ENCODE peak calls at places on chromosomes 12 and 14, in five cellular contexts. P is GM12878, M is omental fat pad, X is GM12865, C is nephron progenitor cell. U is an unnamed sample.

GRCh38 chr12:100842156-100842555 is 47.6 kb downstream of the ANO4 start:
- DNase-seq in P (no peak), M (no peak), X (no peak), C (no peak), U (no peak)

GRCh38 chr12:104420868-104421267 is 35.9 kb upstream of the CHST11 start:
- DNase-seq in P (no peak), M (no peak), X (peak), C (no peak), U (no peak)

GRCh38 chr14:80658733-80659132 is 282.8 kb downstream of the CEP128 start:
- DNase-seq in P (no peak), M (no peak), X (no peak), C (no peak), U (no peak)

GRCh38 chr12:113468365-113469223 is 3.1 kb downstream of the LHX5 start:
- DNase-seq in P (no peak), M (no peak), X (no peak), C (no peak), U (no peak)

GRCh38 chr12:124906606-124907261 is 7.7 kb downstream of the UBC start:
- DNase-seq in P (peak), M (peak), X (peak), C (peak), U (peak)

GRCh38 chr12:5796171-5797091 is 148.6 kb downstream of the ANO2 start:
- DNase-seq in P (no peak), M (no peak), X (peak), C (peak), U (peak)

GRCh38 chr12:2644678-2645405 is 149.9 kb upstream of the FKBP4 start:
- DNase-seq in P (no peak), M (no peak), X (no peak), C (no peak), U (no peak)

GRCh38 chr14:40371011-40371410 is 938.8 kb upstream of the FBXO33 start:
- DNase-seq in P (no peak), M (no peak), X (no peak), C (no peak), U (no peak)

GRCh38 chr14:28308727-28309126 is 457.9 kb upstream of the FOXG1 start:
- DNase-seq in P (no peak), M (no peak), X (no peak), C (no peak), U (no peak)

GRCh38 chr12:102172436-102172835 is 25.2 kb downstream of the PMCH start:
- DNase-seq in P (no peak), M (no peak), X (no peak), C (no peak), U (no peak)

GRCh38 chr12:12441891-12442461 is 85.1 kb downstream of the BORCS5 start:
- DNase-seq in P (no peak), M (no peak), X (no peak), C (no peak), U (no peak)

GRCh38 chr12:7581046-7581445 is 77.5 kb upstream of the CD163 start:
- DNase-seq in P (no peak), M (no peak), X (no peak), C (no peak), U (no peak)

GRCh38 chr12:119247720-119248043 is 69.0 kb downstream of the HSPB8 start:
- DNase-seq in P (no peak), M (no peak), X (no peak), C (no peak), U (no peak)

GRCh38 chr12:107127482-107128185 is 34.3 kb upstream of the CRY1 start:
- DNase-seq in P (no peak), M (no peak), X (no peak), C (no peak), U (no peak)

GRCh38 chr14:68109132-68109531 is 289.6 kb downstream of the RAD51B start:
- DNase-seq in P (no peak), M (no peak), X (no peak), C (no peak), U (no peak)

GRCh38 chr12:6084969-6085450 is 39.5 kb downstream of the VWF start:
- DNase-seq in P (no peak), M (no peak), X (no peak), C (no peak), U (no peak)

GRCh38 chr14:59281613-59282012 is 93.1 kb downstream of the DAAM1 start:
- DNase-seq in P (no peak), M (no peak), X (no peak), C (no peak), U (no peak)

GRCh38 chr14:73467800-73468199 is 9.5 kb upstream of the NUMB start:
- DNase-seq in P (no peak), M (no peak), X (peak), C (no peak), U (no peak)

GRCh38 chr12:94990222-94990621 is 13.3 kb downstream of the NDUFA12 start:
- DNase-seq in P (peak), M (no peak), X (peak), C (no peak), U (no peak)

GRCh38 chr14:51367600-51367931 is 127.5 kb downstream of the TMX1 start:
- DNase-seq in P (no peak), M (no peak), X (no peak), C (no peak), U (no peak)

GRCh38 chr12:48999371-49000131 is at the start of gene DDN:
- DNase-seq in P (no peak), M (no peak), X (peak), C (peak), U (no peak)

GRCh38 chr12:26135010-26135420 is 10.2 kb upstream of the BHLHE41 start:
- DNase-seq in P (no peak), M (no peak), X (no peak), C (no peak), U (no peak)

GRCh38 chr12:52032797-52033505 is 18.3 kb upstream of the NR4A1 start:
- DNase-seq in P (peak), M (peak), X (peak), C (peak), U (peak)
- TF ChIP-seq CTCF in P (no peak), M (no peak), X (no peak), C (no peak), U (no peak)

GRCh38 chr14:95054346-95055280 is 102.7 kb downstream of the DICER1 start:
- DNase-seq in P (no peak), M (no peak), X (no peak), C (no peak), U (no peak)

GRCh38 chr14:95057851-95058250 is 99.5 kb downstream of the DICER1 start:
- DNase-seq in P (no peak), M (no peak), X (no peak), C (no peak), U (no peak)

GRCh38 chr14:95057147-95057546 is 100.2 kb downstream of the DICER1 start:
- DNase-seq in P (no peak), M (no peak), X (no peak), C (no peak), U (no peak)

GRCh38 chr14:95056476-95056875 is 100.9 kb downstream of the DICER1 start:
- DNase-seq in P (no peak), M (no peak), X (no peak), C (no peak), U (no peak)

GRCh38 chr14:95055318-95055717 is 102.0 kb downstream of the DICER1 start:
- DNase-seq in P (no peak), M (no peak), X (no peak), C (no peak), U (no peak)
- TF ChIP-seq CTCF in P (no peak), M (no peak), X (no peak), C (no peak), U (no peak)

GRCh38 chr12:72141381-72141780 is 130.8 kb upstream of the TRHDE start:
- DNase-seq in P (peak), M (no peak), X (peak), C (no peak), U (no peak)
- TF ChIP-seq CTCF in P (peak), M (no peak), X (peak), C (peak), U (peak)

GRCh38 chr12:120496353-120497340 is 734 bp downstream of the DYNLL1 start:
- DNase-seq in P (no peak), M (peak), X (peak), C (peak), U (peak)
- TF ChIP-seq CTCF in P (peak), M (no peak), X (peak), C (no peak), U (no peak)

DNA sequence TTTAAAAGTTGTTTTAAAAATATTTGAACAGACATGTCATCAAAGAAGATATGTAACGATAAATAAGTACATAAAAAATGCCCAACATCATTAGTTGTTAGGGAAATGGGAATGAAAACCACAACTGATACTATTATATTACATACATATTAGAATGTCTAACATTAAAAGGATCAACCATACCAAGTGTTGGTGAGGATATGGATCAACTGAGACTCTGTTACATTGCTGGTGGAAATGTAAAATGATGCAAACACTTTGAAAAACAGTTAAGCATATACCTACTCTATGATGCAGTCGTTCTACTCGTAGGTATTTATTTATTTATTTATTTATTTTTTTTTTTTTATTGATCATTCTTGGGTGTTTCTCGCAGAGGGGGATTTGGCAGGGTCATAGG is 149.7 kb downstream of the BRMS1L start:
- DNase-seq in P (no peak), M (no peak), X (no peak), C (no peak), U (no peak)
- TF ChIP-seq CTCF in P (no peak), M (no peak), X (no peak), C (no peak), U (no peak)

GRCh38 chr12:114711689-114712152 is 27.7 kb upstream of the TBX3 start:
- DNase-seq in P (no peak), M (no peak), X (no peak), C (no peak), U (no peak)
- TF ChIP-seq CTCF in P (no peak), M (no peak), X (no peak), C (no peak), U (no peak)

GRCh38 chr14:96662116-96662901 is 134.9 kb upstream of the VRK1 start:
- DNase-seq in P (no peak), M (no peak), X (no peak), C (no peak), U (no peak)

GRCh38 chr14:96663491-96664067 is 133.6 kb upstream of the VRK1 start:
- DNase-seq in P (no peak), M (no peak), X (no peak), C (no peak), U (no peak)

GRCh38 chr14:96670391-96670790 is 126.8 kb upstream of the VRK1 start:
- DNase-seq in P (no peak), M (no peak), X (no peak), C (no peak), U (no peak)

GRCh38 chr14:96663076-96663475 is 134.1 kb upstream of the VRK1 start:
- DNase-seq in P (no peak), M (no peak), X (no peak), C (no peak), U (no peak)

DNA sequence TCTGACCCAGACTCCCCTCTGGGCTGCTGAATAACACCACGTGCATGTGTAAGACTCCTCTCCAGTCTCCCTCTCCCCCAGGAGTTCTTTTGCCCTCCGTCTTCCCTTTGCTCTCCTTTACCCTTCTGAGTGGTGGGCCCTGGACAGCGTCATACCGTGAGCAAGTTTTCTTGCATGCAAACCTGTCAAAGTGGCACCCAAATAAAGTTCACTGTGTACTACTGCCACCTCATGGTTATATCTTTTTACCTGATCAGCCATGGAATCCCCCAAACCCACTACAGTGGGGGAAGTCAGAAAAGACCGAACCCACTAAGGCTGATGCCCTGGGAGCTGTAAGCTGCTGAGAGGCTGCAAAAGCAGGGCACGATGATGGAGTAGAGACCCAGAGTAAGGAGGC is 131.1 kb upstream of the VRK1 start:
- DNase-seq in P (no peak), M (no peak), X (no peak), C (no peak), U (no peak)
- TF ChIP-seq CTCF in P (peak), M (no peak), X (no peak), C (no peak), U (no peak)

DNA sequence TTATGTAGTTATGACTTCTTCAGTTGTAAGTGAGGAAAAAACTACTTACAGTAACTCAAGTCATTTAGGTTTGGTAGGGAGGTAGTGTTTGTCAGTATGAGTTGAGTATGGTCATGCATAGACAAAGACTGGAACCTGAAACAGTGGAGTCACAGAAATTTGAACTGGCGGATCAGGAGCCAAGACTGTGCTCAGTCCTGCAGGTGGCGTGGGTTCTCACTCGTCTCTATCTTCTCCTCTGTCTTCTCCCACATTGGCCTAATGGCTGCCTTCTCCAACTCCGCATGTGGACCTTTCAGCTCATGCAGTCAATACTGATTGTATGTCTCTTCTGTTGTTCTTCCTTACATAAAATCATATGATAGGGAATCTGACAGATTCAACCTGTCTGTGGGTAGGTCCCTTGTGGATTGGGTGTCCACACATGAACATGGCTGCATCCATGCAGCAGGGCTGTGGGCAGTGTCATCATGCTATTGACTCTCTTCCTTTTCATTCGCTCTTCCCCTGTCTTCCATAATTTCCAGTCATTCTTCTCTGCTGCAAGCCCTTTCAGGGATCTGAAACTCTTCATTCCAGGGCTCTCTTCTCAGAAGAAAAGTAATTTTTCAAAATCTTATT is 78.8 kb upstream of the NEDD1 start:
- DNase-seq in P (no peak), M (no peak), X (no peak), C (no peak), U (no peak)
- TF ChIP-seq CTCF in P (no peak), M (no peak), X (no peak), C (no peak), U (no peak)

GRCh38 chr14:75884198-75884611 is 97.6 kb downstream of the TGFB3 start:
- DNase-seq in P (no peak), M (no peak), X (no peak), C (no peak), U (no peak)
- TF ChIP-seq CTCF in P (no peak), M (no peak), X (peak), C (no peak), U (peak)

GRCh38 chr12:122050706-122051105 is 27.9 kb upstream of the MLXIP start:
- DNase-seq in P (no peak), M (no peak), X (no peak), C (no peak), U (no peak)

GRCh38 chr12:122051231-122051876 is 27.2 kb upstream of the MLXIP start:
- DNase-seq in P (no peak), M (no peak), X (no peak), C (no peak), U (no peak)

GRCh38 chr12:122048156-122048555 is 26.5 kb downstream of the BCL7A start:
- DNase-seq in P (no peak), M (no peak), X (no peak), C (no peak), U (no peak)

GRCh38 chr12:122052285-122052684 is 26.3 kb upstream of the MLXIP start:
- DNase-seq in P (no peak), M (no peak), X (no peak), C (no peak), U (no peak)

GRCh38 chr12:122049827-122050226 is 28.1 kb downstream of the BCL7A start:
- DNase-seq in P (no peak), M (no peak), X (no peak), C (no peak), U (no peak)
- TF ChIP-seq CTCF in P (no peak), M (no peak), X (no peak), C (no peak), U (no peak)